ENCODE peak calls at places on chromosomes 16 and 17, in seven cellular contexts. One of them, this sample, is unnamed.

GRCh38 chr16:13587171-13587570 is 332.8 kb upstream of the ERCC4 start:
- DNase-seq in esophagus squamous epithelium: no peak
- DNase-seq in dorsolateral prefrontal cortex: no peak
- DNase-seq in stomach: no peak
- DNase-seq in BJ: no peak
- DNase-seq in progenitor cell of endocrine pancreas: no peak
- DNase-seq in mammary epithelial cell: no peak
- DNase-seq in this sample: no peak

GRCh38 chr16:57533618-57534336 is 2.6 kb downstream of the CCDC102A start:
- DNase-seq in progenitor cell of endocrine pancreas: no peak
- DNase-seq in esophagus squamous epithelium: no peak
- DNase-seq in stomach: peak
- DNase-seq in BJ: no peak
- DNase-seq in dorsolateral prefrontal cortex: peak
- DNase-seq in mammary epithelial cell: no peak
- DNase-seq in this sample: no peak

GRCh38 chr16:53745126-53745525 is 41.2 kb downstream of the FTO start:
- DNase-seq in esophagus squamous epithelium: no peak
- DNase-seq in stomach: no peak
- DNase-seq in BJ: peak
- DNase-seq in mammary epithelial cell: peak
- DNase-seq in progenitor cell of endocrine pancreas: no peak
- DNase-seq in dorsolateral prefrontal cortex: no peak
- DNase-seq in this sample: no peak

GRCh38 chr16:17724242-17724898 is 253.6 kb upstream of the XYLT1 start:
- DNase-seq in stomach: no peak
- DNase-seq in mammary epithelial cell: peak
- DNase-seq in esophagus squamous epithelium: no peak
- DNase-seq in dorsolateral prefrontal cortex: no peak
- DNase-seq in progenitor cell of endocrine pancreas: no peak
- DNase-seq in BJ: no peak
- DNase-seq in this sample: no peak

GRCh38 chr16:17269434-17269833 is 201.3 kb downstream of the XYLT1 start:
- DNase-seq in esophagus squamous epithelium: no peak
- DNase-seq in dorsolateral prefrontal cortex: no peak
- DNase-seq in stomach: no peak
- DNase-seq in progenitor cell of endocrine pancreas: no peak
- DNase-seq in mammary epithelial cell: no peak
- DNase-seq in BJ: no peak
- DNase-seq in this sample: no peak

GRCh38 chr17:29443041-29443440 is 52.9 kb downstream of the TAOK1 start:
- DNase-seq in dorsolateral prefrontal cortex: no peak
- DNase-seq in mammary epithelial cell: no peak
- DNase-seq in progenitor cell of endocrine pancreas: no peak
- DNase-seq in BJ: no peak
- DNase-seq in stomach: no peak
- DNase-seq in esophagus squamous epithelium: no peak
- DNase-seq in this sample: no peak

GRCh38 chr17:82944990-82945389 is 105.2 kb upstream of the ZNF750 start:
- DNase-seq in BJ: no peak
- DNase-seq in mammary epithelial cell: no peak
- DNase-seq in esophagus squamous epithelium: no peak
- DNase-seq in progenitor cell of endocrine pancreas: no peak
- DNase-seq in stomach: no peak
- DNase-seq in dorsolateral prefrontal cortex: no peak
- DNase-seq in this sample: no peak

GRCh38 chr17:61280338-61280737 is 119.3 kb upstream of the TBX2 start:
- DNase-seq in dorsolateral prefrontal cortex: no peak
- DNase-seq in stomach: no peak
- DNase-seq in BJ: no peak
- DNase-seq in esophagus squamous epithelium: no peak
- DNase-seq in progenitor cell of endocrine pancreas: no peak
- DNase-seq in mammary epithelial cell: no peak
- DNase-seq in this sample: no peak

GRCh38 chr16:6949240-6949639 is 383.4 kb upstream of the RBFOX1 start:
- DNase-seq in stomach: no peak
- DNase-seq in progenitor cell of endocrine pancreas: no peak
- DNase-seq in BJ: no peak
- DNase-seq in dorsolateral prefrontal cortex: no peak
- DNase-seq in mammary epithelial cell: no peak
- DNase-seq in esophagus squamous epithelium: no peak
- DNase-seq in this sample: no peak

GRCh38 chr16:59632266-59632855 is 898.2 kb upstream of the GOT2 start:
- DNase-seq in mammary epithelial cell: peak
- DNase-seq in progenitor cell of endocrine pancreas: no peak
- DNase-seq in BJ: no peak
- DNase-seq in stomach: no peak
- DNase-seq in dorsolateral prefrontal cortex: no peak
- DNase-seq in esophagus squamous epithelium: no peak
- DNase-seq in this sample: no peak

GRCh38 chr16:3618782-3619166 is 7.4 kb upstream of the SLX4 start:
- DNase-seq in progenitor cell of endocrine pancreas: no peak
- DNase-seq in mammary epithelial cell: peak
- DNase-seq in esophagus squamous epithelium: no peak
- DNase-seq in dorsolateral prefrontal cortex: no peak
- DNase-seq in BJ: no peak
- DNase-seq in stomach: peak
- DNase-seq in this sample: no peak

GRCh38 chr16:24685539-24686432 is 43.7 kb upstream of the TNRC6A start:
- DNase-seq in mammary epithelial cell: peak
- DNase-seq in dorsolateral prefrontal cortex: peak
- DNase-seq in BJ: peak
- DNase-seq in stomach: peak
- DNase-seq in esophagus squamous epithelium: no peak
- DNase-seq in progenitor cell of endocrine pancreas: peak
- DNase-seq in this sample: peak

GRCh38 chr17:17315142-17315821 is 12.1 kb downstream of the NT5M start:
- DNase-seq in mammary epithelial cell: no peak
- DNase-seq in BJ: no peak
- DNase-seq in esophagus squamous epithelium: no peak
- DNase-seq in progenitor cell of endocrine pancreas: no peak
- DNase-seq in stomach: peak
- DNase-seq in dorsolateral prefrontal cortex: no peak
- DNase-seq in this sample: no peak

GRCh38 chr16:79264237-79265104 is 336.1 kb downstream of the MAF start:
- DNase-seq in mammary epithelial cell: no peak
- DNase-seq in BJ: no peak
- DNase-seq in stomach: no peak
- DNase-seq in dorsolateral prefrontal cortex: no peak
- DNase-seq in progenitor cell of endocrine pancreas: no peak
- DNase-seq in esophagus squamous epithelium: no peak
- DNase-seq in this sample: no peak

GRCh38 chr16:1413684-1414531 is 596 bp downstream of the UNKL start:
- DNase-seq in mammary epithelial cell: peak
- DNase-seq in dorsolateral prefrontal cortex: peak
- DNase-seq in progenitor cell of endocrine pancreas: peak
- DNase-seq in esophagus squamous epithelium: peak
- DNase-seq in stomach: peak
- DNase-seq in BJ: no peak
- DNase-seq in this sample: no peak

GRCh38 chr17:81365148-81365600 is 30.1 kb upstream of the BAHCC1 start:
- DNase-seq in BJ: no peak
- DNase-seq in esophagus squamous epithelium: no peak
- DNase-seq in mammary epithelial cell: peak
- DNase-seq in dorsolateral prefrontal cortex: no peak
- DNase-seq in progenitor cell of endocrine pancreas: no peak
- DNase-seq in stomach: peak
- DNase-seq in this sample: no peak

GRCh38 chr16:71637398-71637797 is 11.4 kb downstream of the MARVELD3 start:
- DNase-seq in dorsolateral prefrontal cortex: no peak
- DNase-seq in mammary epithelial cell: no peak
- DNase-seq in BJ: peak
- DNase-seq in esophagus squamous epithelium: no peak
- DNase-seq in stomach: no peak
- DNase-seq in progenitor cell of endocrine pancreas: no peak
- DNase-seq in this sample: no peak

GRCh38 chr17:36936455-36936934 is 780 bp upstream of the LHX1 start:
- DNase-seq in BJ: no peak
- DNase-seq in progenitor cell of endocrine pancreas: no peak
- DNase-seq in mammary epithelial cell: no peak
- DNase-seq in stomach: no peak
- DNase-seq in esophagus squamous epithelium: no peak
- DNase-seq in dorsolateral prefrontal cortex: no peak
- DNase-seq in this sample: no peak

GRCh38 chr17:19712436-19713004 is 3.9 kb downstream of the SLC47A2 start:
- DNase-seq in BJ: no peak
- DNase-seq in esophagus squamous epithelium: no peak
- DNase-seq in mammary epithelial cell: no peak
- DNase-seq in dorsolateral prefrontal cortex: no peak
- DNase-seq in stomach: no peak
- DNase-seq in progenitor cell of endocrine pancreas: no peak
- DNase-seq in this sample: no peak

GRCh38 chr16:49924078-49924477 is 68.2 kb upstream of the ZNF423 start:
- DNase-seq in BJ: no peak
- DNase-seq in dorsolateral prefrontal cortex: no peak
- DNase-seq in mammary epithelial cell: no peak
- DNase-seq in stomach: no peak
- DNase-seq in esophagus squamous epithelium: no peak
- DNase-seq in progenitor cell of endocrine pancreas: no peak
- DNase-seq in this sample: no peak

GRCh38 chr16:82980810-82981209 is 354.0 kb downstream of the CDH13 start:
- DNase-seq in BJ: no peak
- DNase-seq in dorsolateral prefrontal cortex: no peak
- DNase-seq in stomach: no peak
- DNase-seq in mammary epithelial cell: no peak
- DNase-seq in esophagus squamous epithelium: no peak
- DNase-seq in progenitor cell of endocrine pancreas: no peak
- DNase-seq in this sample: no peak
- TF ChIP-seq CTCF in BJ: no peak
- TF ChIP-seq CTCF in dorsolateral prefrontal cortex: no peak
- TF ChIP-seq CTCF in stomach: no peak
- TF ChIP-seq CTCF in mammary epithelial cell: no peak
- TF ChIP-seq CTCF in esophagus squamous epithelium: no peak
- TF ChIP-seq CTCF in progenitor cell of endocrine pancreas: no peak
- TF ChIP-seq CTCF in this sample: no peak

GRCh38 chr17:21058098-21058893 is 15.5 kb upstream of the USP22 start:
- DNase-seq in esophagus squamous epithelium: no peak
- DNase-seq in dorsolateral prefrontal cortex: no peak
- DNase-seq in BJ: no peak
- DNase-seq in progenitor cell of endocrine pancreas: no peak
- DNase-seq in stomach: no peak
- DNase-seq in mammary epithelial cell: peak
- DNase-seq in this sample: no peak
- TF ChIP-seq CTCF in esophagus squamous epithelium: no peak
- TF ChIP-seq CTCF in dorsolateral prefrontal cortex: no peak
- TF ChIP-seq CTCF in BJ: peak
- TF ChIP-seq CTCF in progenitor cell of endocrine pancreas: no peak
- TF ChIP-seq CTCF in stomach: no peak
- TF ChIP-seq CTCF in mammary epithelial cell: peak
- TF ChIP-seq CTCF in this sample: peak

GRCh38 chr17:40447148-40447644 is 3.9 kb downstream of the IGFBP4 start:
- DNase-seq in mammary epithelial cell: no peak
- DNase-seq in BJ: no peak
- DNase-seq in progenitor cell of endocrine pancreas: no peak
- DNase-seq in esophagus squamous epithelium: no peak
- DNase-seq in stomach: no peak
- DNase-seq in dorsolateral prefrontal cortex: no peak
- DNase-seq in this sample: no peak

GRCh38 chr17:40448213-40448638 is 5.0 kb downstream of the IGFBP4 start:
- DNase-seq in esophagus squamous epithelium: no peak
- DNase-seq in progenitor cell of endocrine pancreas: no peak
- DNase-seq in BJ: no peak
- DNase-seq in mammary epithelial cell: no peak
- DNase-seq in stomach: no peak
- DNase-seq in dorsolateral prefrontal cortex: no peak
- DNase-seq in this sample: no peak

GRCh38 chr17:40443988-40444899 is 994 bp downstream of the IGFBP4 start:
- DNase-seq in stomach: no peak
- DNase-seq in progenitor cell of endocrine pancreas: no peak
- DNase-seq in BJ: no peak
- DNase-seq in esophagus squamous epithelium: no peak
- DNase-seq in dorsolateral prefrontal cortex: no peak
- DNase-seq in mammary epithelial cell: peak
- DNase-seq in this sample: no peak

GRCh38 chr17:40443196-40443987 is at the start of gene IGFBP4:
- DNase-seq in dorsolateral prefrontal cortex: peak
- DNase-seq in progenitor cell of endocrine pancreas: peak
- DNase-seq in esophagus squamous epithelium: no peak
- DNase-seq in BJ: no peak
- DNase-seq in mammary epithelial cell: peak
- DNase-seq in stomach: peak
- DNase-seq in this sample: peak

DNA sequence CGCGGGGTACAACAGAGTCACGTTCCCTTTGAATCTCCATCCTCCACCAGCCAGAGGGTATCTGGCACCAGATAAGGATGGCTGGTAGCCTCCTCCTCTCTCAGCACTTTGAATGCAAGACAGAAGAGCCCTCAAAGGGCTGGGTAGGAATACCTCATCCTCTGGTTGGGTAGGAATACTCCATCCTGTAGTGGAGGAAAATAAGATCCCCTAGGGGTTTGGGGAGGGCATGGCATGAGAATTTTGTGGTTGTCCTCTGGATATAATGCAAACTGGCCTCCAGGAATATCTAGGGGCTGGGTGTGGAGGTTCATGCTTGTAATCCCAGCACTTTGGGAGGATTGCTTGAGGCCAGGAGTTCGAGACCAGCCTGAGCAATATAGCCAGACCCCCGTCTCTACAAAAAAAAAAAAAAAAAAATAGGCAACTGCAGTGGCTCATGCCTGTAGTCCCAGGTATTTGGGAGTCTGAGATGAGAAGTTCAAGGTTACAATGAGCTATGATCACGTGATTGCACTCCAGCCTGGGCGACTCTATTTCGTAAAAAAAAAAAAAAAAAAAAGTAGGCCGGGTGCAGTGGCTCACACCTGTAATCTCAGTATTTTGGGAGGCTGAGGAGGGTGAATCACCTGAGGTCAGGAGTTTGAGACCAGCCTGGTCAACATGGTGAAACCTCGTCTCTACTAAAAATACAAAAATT is 2.7 kb downstream of the IGFBP4 start:
- DNase-seq in esophagus squamous epithelium: no peak
- DNase-seq in stomach: no peak
- DNase-seq in progenitor cell of endocrine pancreas: no peak
- DNase-seq in dorsolateral prefrontal cortex: no peak
- DNase-seq in mammary epithelial cell: no peak
- DNase-seq in BJ: no peak
- DNase-seq in this sample: no peak
- TF ChIP-seq CTCF in esophagus squamous epithelium: no peak
- TF ChIP-seq CTCF in stomach: no peak
- TF ChIP-seq CTCF in progenitor cell of endocrine pancreas: peak
- TF ChIP-seq CTCF in dorsolateral prefrontal cortex: no peak
- TF ChIP-seq CTCF in mammary epithelial cell: peak
- TF ChIP-seq CTCF in BJ: peak
- TF ChIP-seq CTCF in this sample: no peak

GRCh38 chr16:19560078-19560477 is 4.6 kb downstream of the VPS35L start:
- DNase-seq in esophagus squamous epithelium: no peak
- DNase-seq in BJ: no peak
- DNase-seq in progenitor cell of endocrine pancreas: no peak
- DNase-seq in stomach: no peak
- DNase-seq in dorsolateral prefrontal cortex: no peak
- DNase-seq in mammary epithelial cell: no peak
- DNase-seq in this sample: no peak

GRCh38 chr16:19555186-19555937 is at the start of gene VPS35L:
- DNase-seq in progenitor cell of endocrine pancreas: peak
- DNase-seq in stomach: peak
- DNase-seq in BJ: peak
- DNase-seq in esophagus squamous epithelium: peak
- DNase-seq in dorsolateral prefrontal cortex: peak
- DNase-seq in mammary epithelial cell: peak
- DNase-seq in this sample: peak

GRCh38 chr16:19559242-19559910 is 3.9 kb downstream of the VPS35L start:
- DNase-seq in progenitor cell of endocrine pancreas: no peak
- DNase-seq in esophagus squamous epithelium: no peak
- DNase-seq in mammary epithelial cell: peak
- DNase-seq in dorsolateral prefrontal cortex: no peak
- DNase-seq in stomach: no peak
- DNase-seq in BJ: no peak
- DNase-seq in this sample: no peak

GRCh38 chr16:19555938-19556778 is 655 bp downstream of the VPS35L start:
- DNase-seq in progenitor cell of endocrine pancreas: peak
- DNase-seq in mammary epithelial cell: peak
- DNase-seq in dorsolateral prefrontal cortex: no peak
- DNase-seq in BJ: no peak
- DNase-seq in esophagus squamous epithelium: no peak
- DNase-seq in stomach: no peak
- DNase-seq in this sample: no peak
- TF ChIP-seq CTCF in progenitor cell of endocrine pancreas: peak
- TF ChIP-seq CTCF in mammary epithelial cell: peak
- TF ChIP-seq CTCF in dorsolateral prefrontal cortex: no peak
- TF ChIP-seq CTCF in BJ: peak
- TF ChIP-seq CTCF in esophagus squamous epithelium: no peak
- TF ChIP-seq CTCF in stomach: no peak
- TF ChIP-seq CTCF in this sample: no peak

This sample was measured in kidney epithelial cell.